ENCODE peak calls at places on chromosomes 16 and 17, in eight cellular contexts. One of them, this sample, is unnamed.

GRCh38 chr16:4487955-4488481 is 11.8 kb downstream of the HMOX2 start:
- DNase-seq in GM12878: no peak
- DNase-seq in A549: no peak
- DNase-seq in K562: no peak
- DNase-seq in SK-N-SH: no peak
- DNase-seq in HCT116: no peak
- DNase-seq in H1: no peak
- DNase-seq in HepG2: no peak
- DNase-seq in this sample: peak

GRCh38 chr17:48997827-48998556 is 807 bp downstream of the IGF2BP1 start:
- DNase-seq in GM12878: no peak
- DNase-seq in A549: no peak
- DNase-seq in K562: peak
- DNase-seq in SK-N-SH: peak
- DNase-seq in HCT116: no peak
- DNase-seq in H1: no peak
- DNase-seq in HepG2: no peak
- DNase-seq in this sample: peak

GRCh38 chr16:51763072-51763658 is 612.1 kb upstream of the SALL1 start:
- DNase-seq in GM12878: no peak
- DNase-seq in A549: no peak
- DNase-seq in K562: no peak
- DNase-seq in SK-N-SH: no peak
- DNase-seq in HCT116: no peak
- DNase-seq in H1: no peak
- DNase-seq in HepG2: no peak
- DNase-seq in this sample: no peak

GRCh38 chr17:10797848-10798328 is 6.0 kb downstream of the TMEM238L start:
- DNase-seq in GM12878: no peak
- DNase-seq in A549: no peak
- DNase-seq in K562: no peak
- DNase-seq in SK-N-SH: no peak
- DNase-seq in HCT116: no peak
- DNase-seq in H1: no peak
- DNase-seq in HepG2: no peak
- DNase-seq in this sample: no peak

GRCh38 chr16:66899945-66900688 is 18.6 kb downstream of the CDH16 start:
- DNase-seq in GM12878: no peak
- DNase-seq in A549: peak
- DNase-seq in K562: peak
- DNase-seq in SK-N-SH: peak
- DNase-seq in HCT116: no peak
- DNase-seq in H1: no peak
- DNase-seq in HepG2: peak
- DNase-seq in this sample: peak

GRCh38 chr16:68469728-68470460 is 21.6 kb upstream of the SMPD3 start:
- DNase-seq in GM12878: no peak
- DNase-seq in A549: no peak
- DNase-seq in K562: no peak
- DNase-seq in SK-N-SH: no peak
- DNase-seq in HCT116: no peak
- DNase-seq in H1: no peak
- DNase-seq in HepG2: no peak
- DNase-seq in this sample: peak

GRCh38 chr17:42431758-42432161 is 8.7 kb upstream of the CAVIN1 start:
- DNase-seq in GM12878: no peak
- DNase-seq in A549: no peak
- DNase-seq in K562: no peak
- DNase-seq in SK-N-SH: no peak
- DNase-seq in HCT116: no peak
- DNase-seq in H1: no peak
- DNase-seq in HepG2: no peak
- DNase-seq in this sample: no peak

GRCh38 chr16:30121741-30122620 is 1.0 kb downstream of the MAPK3 start:
- DNase-seq in GM12878: no peak
- DNase-seq in A549: no peak
- DNase-seq in K562: no peak
- DNase-seq in SK-N-SH: peak
- DNase-seq in HCT116: no peak
- DNase-seq in H1: no peak
- DNase-seq in HepG2: no peak
- DNase-seq in this sample: peak

GRCh38 chr17:75847595-75848522 is 3.7 kb upstream of the UNC13D start:
- DNase-seq in GM12878: no peak
- DNase-seq in A549: no peak
- DNase-seq in K562: no peak
- DNase-seq in SK-N-SH: no peak
- DNase-seq in HCT116: no peak
- DNase-seq in H1: no peak
- DNase-seq in HepG2: no peak
- DNase-seq in this sample: no peak

GRCh38 chr17:3687949-3688614 is 7.9 kb downstream of the P2RX5 start:
- DNase-seq in GM12878: no peak
- DNase-seq in A549: no peak
- DNase-seq in K562: no peak
- DNase-seq in SK-N-SH: peak
- DNase-seq in HCT116: no peak
- DNase-seq in H1: no peak
- DNase-seq in HepG2: no peak
- DNase-seq in this sample: no peak

GRCh38 chr16:75114179-75114945 is 2.2 kb downstream of the LDHD start:
- DNase-seq in GM12878: no peak
- DNase-seq in A549: no peak
- DNase-seq in K562: no peak
- DNase-seq in SK-N-SH: peak
- DNase-seq in HCT116: no peak
- DNase-seq in H1: no peak
- DNase-seq in HepG2: no peak
- DNase-seq in this sample: no peak

GRCh38 chr16:86356804-86357203 is 153.5 kb upstream of the FOXF1 start:
- DNase-seq in GM12878: no peak
- DNase-seq in A549: no peak
- DNase-seq in K562: no peak
- DNase-seq in SK-N-SH: no peak
- DNase-seq in HCT116: no peak
- DNase-seq in H1: no peak
- DNase-seq in HepG2: no peak
- DNase-seq in this sample: no peak

GRCh38 chr16:14148016-14148415 is 76.9 kb downstream of the MRTFB start:
- DNase-seq in GM12878: no peak
- DNase-seq in A549: no peak
- DNase-seq in K562: no peak
- DNase-seq in SK-N-SH: no peak
- DNase-seq in HCT116: no peak
- DNase-seq in H1: no peak
- DNase-seq in HepG2: no peak
- DNase-seq in this sample: no peak

GRCh38 chr17:10249271-10250010 is 51.0 kb upstream of the GAS7 start:
- DNase-seq in GM12878: no peak
- DNase-seq in A549: no peak
- DNase-seq in K562: no peak
- DNase-seq in SK-N-SH: no peak
- DNase-seq in HCT116: no peak
- DNase-seq in H1: no peak
- DNase-seq in HepG2: no peak
- DNase-seq in this sample: no peak

GRCh38 chr16:74291577-74292208 is 4.9 kb upstream of the PSMD7 start:
- DNase-seq in GM12878: no peak
- DNase-seq in A549: no peak
- DNase-seq in K562: no peak
- DNase-seq in SK-N-SH: no peak
- DNase-seq in HCT116: no peak
- DNase-seq in H1: no peak
- DNase-seq in HepG2: no peak
- DNase-seq in this sample: no peak

GRCh38 chr17:75109047-75109406 is 742 bp upstream of the ARMC7 start:
- DNase-seq in GM12878: no peak
- DNase-seq in A549: no peak
- DNase-seq in K562: no peak
- DNase-seq in SK-N-SH: peak
- DNase-seq in HCT116: no peak
- DNase-seq in H1: no peak
- DNase-seq in HepG2: no peak
- DNase-seq in this sample: no peak

GRCh38 chr16:66798162-66798561 is 3.2 kb downstream of the TERB1 start:
- DNase-seq in GM12878: no peak
- DNase-seq in A549: no peak
- DNase-seq in K562: no peak
- DNase-seq in SK-N-SH: no peak
- DNase-seq in HCT116: no peak
- DNase-seq in H1: no peak
- DNase-seq in HepG2: no peak
- DNase-seq in this sample: no peak

GRCh38 chr17:34241062-34241461 is 14.0 kb upstream of the CCL2 start:
- DNase-seq in GM12878: no peak
- DNase-seq in A549: no peak
- DNase-seq in K562: no peak
- DNase-seq in SK-N-SH: peak
- DNase-seq in HCT116: no peak
- DNase-seq in H1: no peak
- DNase-seq in HepG2: no peak
- DNase-seq in this sample: peak

GRCh38 chr16:1533443-1533951 is at the start of gene TMEM204:
- DNase-seq in GM12878: no peak
- DNase-seq in A549: no peak
- DNase-seq in K562: no peak
- DNase-seq in SK-N-SH: peak
- DNase-seq in HCT116: no peak
- DNase-seq in H1: no peak
- DNase-seq in HepG2: no peak
- DNase-seq in this sample: peak
- TF ChIP-seq MAX in GM12878: no peak
- TF ChIP-seq MAX in A549: no peak
- TF ChIP-seq MAX in K562: no peak
- TF ChIP-seq MAX in SK-N-SH: no peak
- TF ChIP-seq MAX in HCT116: no peak
- TF ChIP-seq MAX in H1: no peak
- TF ChIP-seq MAX in HepG2: no peak
- TF ChIP-seq MAX in this sample: no peak

GRCh38 chr16:1691956-1692355 is 13.9 kb downstream of the JPT2 start:
- DNase-seq in GM12878: no peak
- DNase-seq in A549: peak
- DNase-seq in K562: no peak
- DNase-seq in SK-N-SH: no peak
- DNase-seq in HCT116: no peak
- DNase-seq in H1: no peak
- DNase-seq in HepG2: no peak
- DNase-seq in this sample: no peak
- H3K27ac ChIP-seq in GM12878: no peak
- H3K27ac ChIP-seq in A549: peak
- H3K27ac ChIP-seq in K562: no peak
- H3K27ac ChIP-seq in SK-N-SH: no peak
- H3K27ac ChIP-seq in HCT116: peak
- H3K27ac ChIP-seq in H1: no peak
- H3K27ac ChIP-seq in HepG2: no peak
- H3K27ac ChIP-seq in this sample: no peak

GRCh38 chr17:73719588-73720071 is 75.4 kb upstream of the SDK2 start:
- DNase-seq in GM12878: no peak
- DNase-seq in A549: no peak
- DNase-seq in K562: no peak
- DNase-seq in SK-N-SH: peak
- DNase-seq in HCT116: no peak
- DNase-seq in H1: no peak
- DNase-seq in HepG2: peak
- DNase-seq in this sample: no peak
- TF ChIP-seq MAX in GM12878: no peak
- TF ChIP-seq MAX in A549: no peak
- TF ChIP-seq MAX in K562: no peak
- TF ChIP-seq MAX in SK-N-SH: no peak
- TF ChIP-seq MAX in HCT116: no peak
- TF ChIP-seq MAX in H1: no peak
- TF ChIP-seq MAX in HepG2: no peak
- TF ChIP-seq MAX in this sample: no peak

GRCh38 chr16:56931769-56932587 is at the start of gene HERPUD1:
- DNase-seq in GM12878: peak
- DNase-seq in A549: peak
- DNase-seq in K562: peak
- DNase-seq in SK-N-SH: peak
- DNase-seq in HCT116: peak
- DNase-seq in H1: peak
- DNase-seq in HepG2: peak
- DNase-seq in this sample: peak

GRCh38 chr16:56933266-56933619 is 1.3 kb downstream of the HERPUD1 start:
- DNase-seq in GM12878: no peak
- DNase-seq in A549: no peak
- DNase-seq in K562: no peak
- DNase-seq in SK-N-SH: no peak
- DNase-seq in HCT116: no peak
- DNase-seq in H1: no peak
- DNase-seq in HepG2: no peak
- DNase-seq in this sample: no peak

GRCh38 chr16:56935201-56935600 is 3.3 kb downstream of the HERPUD1 start:
- DNase-seq in GM12878: no peak
- DNase-seq in A549: no peak
- DNase-seq in K562: no peak
- DNase-seq in SK-N-SH: no peak
- DNase-seq in HCT116: no peak
- DNase-seq in H1: no peak
- DNase-seq in HepG2: no peak
- DNase-seq in this sample: no peak

GRCh38 chr16:56932588-56933265 is 785 bp downstream of the HERPUD1 start:
- DNase-seq in GM12878: no peak
- DNase-seq in A549: peak
- DNase-seq in K562: peak
- DNase-seq in SK-N-SH: peak
- DNase-seq in HCT116: peak
- DNase-seq in H1: no peak
- DNase-seq in HepG2: peak
- DNase-seq in this sample: peak

DNA sequence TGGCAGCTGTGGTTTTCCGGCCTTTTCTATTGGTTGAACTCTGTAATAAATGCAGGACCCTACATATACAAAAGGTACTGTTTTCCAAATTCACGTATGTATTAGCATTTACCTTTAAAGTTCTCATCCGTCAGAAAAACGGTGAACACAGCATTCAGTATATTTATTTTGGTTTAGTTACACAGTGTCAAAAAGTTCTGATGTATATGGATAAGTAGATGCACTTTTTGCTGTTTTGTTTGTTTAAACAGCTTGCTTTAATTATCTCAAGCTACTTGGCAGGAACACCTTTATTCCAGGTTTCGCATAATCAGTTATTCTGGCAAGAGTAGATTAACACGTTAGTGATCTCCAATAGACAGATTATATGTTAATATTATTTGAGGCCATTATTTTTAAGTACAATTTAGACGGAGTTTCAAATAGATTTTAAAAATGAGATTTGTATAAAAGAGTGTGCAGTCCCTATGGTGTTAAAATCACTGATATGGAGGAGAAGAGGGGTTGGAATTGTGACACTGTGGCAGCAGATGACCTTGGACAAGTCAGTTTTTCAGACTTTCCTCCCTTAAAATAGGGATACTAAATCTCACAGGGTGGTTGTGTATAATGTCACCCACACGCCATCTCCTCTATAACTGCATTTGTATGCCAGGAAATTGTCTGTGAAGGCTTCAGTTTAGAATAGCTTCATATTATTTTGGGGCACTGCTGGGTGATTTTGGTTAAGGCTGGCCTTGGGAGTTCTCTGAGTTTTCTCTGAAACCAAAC is 2.1 kb downstream of the HERPUD1 start:
- DNase-seq in GM12878: no peak
- DNase-seq in A549: no peak
- DNase-seq in K562: no peak
- DNase-seq in SK-N-SH: no peak
- DNase-seq in HCT116: no peak
- DNase-seq in H1: no peak
- DNase-seq in HepG2: no peak
- DNase-seq in this sample: no peak
- H3K27ac ChIP-seq in GM12878: peak
- H3K27ac ChIP-seq in A549: no peak
- H3K27ac ChIP-seq in K562: peak
- H3K27ac ChIP-seq in SK-N-SH: peak
- H3K27ac ChIP-seq in HCT116: no peak
- H3K27ac ChIP-seq in H1: no peak
- H3K27ac ChIP-seq in HepG2: peak
- H3K27ac ChIP-seq in this sample: peak

This sample was measured in endothelial cell of umbilical vein.